ENCODE peak calls at places on chromosomes 2 and 18, in nine cellular contexts. Q is WTC11; V is stimulated activated CD8-positive, alpha-beta memory T cell treated with anti-CD3 and anti-CD28 coated beads, Interleukin-12 subunit alpha, Interleukin-12 subunit beta, amount 100 ng/mL, for 1 hour; X is astrocyte of the spinal cord; D is NCI-H1105 treated with DMSO at 0.1 percent for 48 hours; N is NCI-H446 treated with DMSO at 0.1 percent for 48 hours; S is naive thymus-derived CD4-positive, alpha-beta T cell; G is foreskin keratinocyte; A is SW 1271. C is an unnamed sample.

GRCh38 chr2:133941666-133942065 is 312.2 kb upstream of the MGAT5 start:
- DNase-seq in Q (no peak), V (no peak), X (no peak), D (no peak), N (no peak), S (no peak), G (no peak), A (no peak), C (no peak)

GRCh38 chr2:161746891-161747535 is 122.8 kb downstream of the SLC4A10 start:
- DNase-seq in Q (no peak), V (no peak), X (no peak), D (no peak), N (no peak), S (no peak), G (no peak), A (no peak), C (no peak)

GRCh38 chr2:27795093-27795834 is 23.7 kb downstream of the MRPL33 start:
- DNase-seq in Q (no peak), V (no peak), X (no peak), D (no peak), N (no peak), S (no peak), G (no peak), A (no peak), C (no peak)

GRCh38 chr18:29225351-29225750 is 1048.4 kb upstream of the CDH2 start:
- DNase-seq in Q (no peak), V (no peak), X (no peak), D (no peak), N (no peak), S (no peak), G (no peak), A (no peak), C (no peak)

GRCh38 chr2:155792666-155793065 is 539.9 kb downstream of the NR4A2 start:
- DNase-seq in Q (no peak), V (no peak), X (no peak), D (no peak), N (no peak), S (no peak), G (no peak), A (no peak), C (no peak)

GRCh38 chr2:84388133-84388532 is 70.9 kb downstream of the SUCLG1 start:
- DNase-seq in Q (no peak), V (no peak), X (peak), D (no peak), N (no peak), S (no peak), G (no peak), A (no peak), C (no peak)

GRCh38 chr2:80073134-80073561 is 231.4 kb downstream of the LRRTM1 start:
- DNase-seq in Q (peak), V (no peak), X (peak), D (peak), N (no peak), S (peak), G (no peak), A (peak), C (peak)

GRCh38 chr2:85846411-85846810 is 42.4 kb downstream of the ST3GAL5 start:
- DNase-seq in Q (no peak), V (no peak), X (peak), D (no peak), N (no peak), S (no peak), G (no peak), A (no peak), C (peak)

GRCh38 chr18:26556573-26556972 is 8.2 kb upstream of the KCTD1 start:
- DNase-seq in Q (no peak), V (no peak), X (no peak), D (no peak), N (no peak), S (no peak), G (no peak), A (no peak), C (no peak)

GRCh38 chr2:237665713-237666143 is 38.3 kb downstream of the LRRFIP1 start:
- DNase-seq in Q (peak), V (no peak), X (no peak), D (peak), N (no peak), S (no peak), G (no peak), A (no peak), C (no peak)

GRCh38 chr2:226187601-226188000 is 612.0 kb downstream of the IRS1 start:
- DNase-seq in Q (no peak), V (no peak), X (peak), D (no peak), N (peak), S (no peak), G (no peak), A (no peak), C (no peak)

GRCh38 chr18:50158866-50159653 is 35.9 kb downstream of the MYO5B start:
- DNase-seq in Q (no peak), V (no peak), X (no peak), D (peak), N (no peak), S (no peak), G (no peak), A (no peak), C (no peak)

GRCh38 chr18:51193621-51194287 is 3.7 kb downstream of the MEX3C start:
- DNase-seq in Q (no peak), V (no peak), X (peak), D (no peak), N (peak), S (no peak), G (no peak), A (no peak), C (no peak)

GRCh38 chr2:240135706-240136012 is 446 bp downstream of the COPS9 start:
- DNase-seq in Q (no peak), V (no peak), X (no peak), D (no peak), N (no peak), S (no peak), G (no peak), A (no peak), C (no peak)

GRCh38 chr2:74423226-74424095 is 1.9 kb downstream of the WDR54 start:
- DNase-seq in Q (no peak), V (no peak), X (no peak), D (no peak), N (no peak), S (no peak), G (no peak), A (no peak), C (no peak)

GRCh38 chr18:1846640-1847039 is 724.7 kb downstream of the METTL4 start:
- DNase-seq in Q (no peak), V (no peak), X (peak), D (no peak), N (no peak), S (no peak), G (no peak), A (no peak), C (no peak)

GRCh38 chr2:28662468-28663095 is 89.0 kb upstream of the PPP1CB start:
- DNase-seq in Q (no peak), V (no peak), X (peak), D (no peak), N (no peak), S (no peak), G (no peak), A (no peak), C (no peak)

GRCh38 chr2:234304945-234305344 is 191.9 kb downstream of the ARL4C start:
- DNase-seq in Q (peak), V (no peak), X (no peak), D (no peak), N (no peak), S (no peak), G (no peak), A (no peak), C (no peak)